ENCODE peak calls at places on chromosomes 13 and 19, in nine cellular contexts. F is posterior cingulate gyrus; P is effector CD4-positive, alpha-beta T cell; L is activated naive CD8-positive, alpha-beta T cell treated with anti-CD3 and anti-CD28 coated beads, Interleukin-2, amount 10 ng/mL, durations not matched to agents 7 days and 5 days; C is non-pigmented ciliary epithelial cell; I is astrocyte; G is frontal cortex; J is B cell; S is ecto neural progenitor cell. E is an unnamed sample.

GRCh38 chr19:4045597-4046361 is 20.9 kb downstream of the ZBTB7A start:
- DNase-seq in S (no peak), I (no peak), P (no peak), G (no peak), J (no peak), C (no peak), L (no peak), F (no peak), E (no peak)

GRCh38 chr19:19034204-19034624 is 811 bp downstream of the ARMC6 start:
- DNase-seq in C (peak), I (peak), L (peak), G (peak), S (peak), F (peak), P (peak), J (peak), E (peak)

GRCh38 chr13:74114202-74114601 is 20.0 kb downstream of the KLF12 start:
- DNase-seq in S (no peak), L (no peak), I (peak), F (no peak), C (no peak), P (no peak), J (no peak), G (no peak), E (no peak)

GRCh38 chr13:99191336-99191899 is 9.2 kb upstream of the UBAC2 start:
- DNase-seq in C (no peak), L (no peak), J (no peak), F (no peak), I (no peak), S (no peak), P (no peak), G (no peak), E (no peak)

GRCh38 chr13:27124571-27124970 is 47.0 kb downstream of the USP12 start:
- DNase-seq in J (no peak), I (no peak), L (no peak), F (no peak), G (no peak), C (no peak), P (no peak), S (no peak), E (no peak)

GRCh38 chr19:31166206-31166605 is 183.0 kb downstream of the TSHZ3 start:
- DNase-seq in P (no peak), G (no peak), S (no peak), I (no peak), C (no peak), F (no peak), L (no peak), J (no peak), E (no peak)

GRCh38 chr19:19071897-19072296 is 8.1 kb downstream of the SLC25A42 start:
- DNase-seq in J (no peak), L (no peak), S (no peak), P (no peak), C (no peak), I (no peak), F (no peak), G (no peak), E (no peak)

GRCh38 chr19:10136936-10137335 is 17.2 kb upstream of the EIF3G start:
- DNase-seq in S (no peak), C (no peak), I (no peak), J (no peak), G (no peak), L (no peak), F (no peak), P (no peak), E (no peak)

GRCh38 chr19:53792721-53793433 is 31.2 kb downstream of the NLRP12 start:
- DNase-seq in I (peak), C (peak), L (peak), J (peak), F (peak), P (peak), S (peak), G (peak), E (peak)

GRCh38 chr13:44305845-44306244 is 67.8 kb upstream of the SERP2 start:
- DNase-seq in J (no peak), S (no peak), I (peak), L (no peak), F (no peak), C (peak), P (no peak), G (no peak), E (no peak)

GRCh38 chr19:40465025-40465780 is at the start of gene BLVRB:
- DNase-seq in C (no peak), I (peak), S (no peak), F (no peak), J (no peak), G (no peak), L (no peak), P (no peak), E (no peak)

GRCh38 chr19:44903602-44904425 is 1.8 kb upstream of the APOE start:
- DNase-seq in I (no peak), G (peak), P (peak), C (no peak), F (peak), S (peak), J (peak), L (peak), E (peak)

GRCh38 chr13:37648604-37649003 is 50.0 kb upstream of the POSTN start:
- DNase-seq in S (no peak), G (no peak), L (no peak), F (no peak), P (no peak), J (no peak), I (peak), C (peak), E (no peak)

GRCh38 chr19:29831041-29831548 is 19.3 kb downstream of the CCNE1 start:
- DNase-seq in P (peak), C (no peak), J (no peak), S (no peak), G (no peak), L (peak), I (no peak), F (no peak), E (no peak)

GRCh38 chr19:16073988-16074387 is 2.3 kb upstream of the TPM4 start:
- DNase-seq in G (peak), C (no peak), I (no peak), F (no peak), S (no peak), L (no peak), P (peak), J (no peak), E (no peak)

GRCh38 chr13:110444226-110444653 is 117.3 kb downstream of the RAB20 start:
- DNase-seq in P (no peak), I (peak), C (no peak), G (no peak), L (no peak), S (no peak), F (no peak), J (no peak), E (no peak)

GRCh38 chr13:51158923-51159322 is 47.8 kb upstream of the C13orf42 start:
- DNase-seq in L (no peak), C (no peak), J (no peak), F (no peak), G (no peak), I (peak), P (no peak), S (no peak), E (no peak)

E was measured in RWPE1.